ENCODE peak calls at places on chromosomes 2 and 18, in nine cellular contexts. A, J, X, D, G, I, L, M and V are unnamed samples.
A peak's percentile ranks its signal among the peaks of the same experiment; 100 is the strongest.

GRCh38 chr18:58186258-58186948 is 142.4 kb downstream of the NEDD4L start:
- DNase-seq in J (peak; percentile 60), A (no peak), L (peak; percentile 72), I (no peak), X (no peak), G (no peak), M (peak; percentile 96), D (no peak), V (peak; percentile 89)

GRCh38 chr2:157257312-157258252 is at the start of gene GALNT5:
- DNase-seq in I (no peak), G (no peak), J (peak; percentile 51), M (no peak), A (peak; percentile 41), L (peak; percentile 86), D (no peak), X (no peak), V (no peak)

GRCh38 chr2:152234277-152234676 is 58.7 kb upstream of the STAM2 start:
- DNase-seq in I (no peak), G (no peak), M (no peak), J (no peak), D (no peak), X (no peak), A (no peak), L (no peak), V (peak; percentile 33)

GRCh38 chr2:85843543-85843942 is 45.2 kb downstream of the ST3GAL5 start:
- DNase-seq in X (peak; percentile 35), I (peak; percentile 25), J (no peak), A (peak; percentile 72), M (no peak), D (peak; percentile 25), L (no peak), G (no peak), V (peak; percentile 63)

GRCh38 chr2:104432972-104433371 is 420.9 kb upstream of the POU3F3 start:
- DNase-seq in A (no peak), J (no peak), M (no peak), I (no peak), G (no peak), D (no peak), L (no peak), X (no peak), V (no peak)

GRCh38 chr2:108616731-108617161 is 82.5 kb downstream of the LIMS1 start:
- DNase-seq in G (no peak), L (peak; percentile 10), A (no peak), X (no peak), M (peak; percentile 84), J (no peak), D (no peak), I (no peak), V (peak; percentile 91)

GRCh38 chr18:24142376-24142775 is 3.5 kb downstream of the CABYR start:
- DNase-seq in L (no peak), J (no peak), I (no peak), X (no peak), D (no peak), A (no peak), G (no peak), M (no peak), V (no peak)

GRCh38 chr2:213818436-213818835 is 534.2 kb downstream of the SPAG16 start:
- DNase-seq in A (no peak), J (no peak), I (no peak), G (no peak), L (no peak), M (no peak), X (no peak), D (no peak), V (no peak)

GRCh38 chr18:78704960-78705600 is 274.5 kb upstream of the SALL3 start:
- DNase-seq in J (no peak), G (no peak), X (no peak), A (no peak), L (no peak), M (no peak), I (no peak), D (no peak), V (no peak)

GRCh38 chr2:36635194-36635593 is 37.2 kb upstream of the FEZ2 start:
- DNase-seq in J (no peak), M (no peak), L (peak; percentile 34), D (no peak), I (no peak), X (no peak), A (no peak), G (no peak), V (no peak)

GRCh38 chr18:48068916-48069445 is 138.5 kb upstream of the SMAD2 start:
- DNase-seq in J (no peak), I (no peak), M (no peak), G (no peak), X (no peak), L (no peak), A (no peak), D (no peak), V (no peak)

GRCh38 chr2:128448331-128449225 is 129.9 kb upstream of the HS6ST1 start:
- DNase-seq in J (no peak), L (no peak), D (no peak), X (no peak), M (no peak), A (no peak), I (no peak), G (no peak), V (no peak)

GRCh38 chr2:69221960-69222751 is 164.9 kb downstream of the GFPT1 start:
- DNase-seq in D (no peak), L (peak; percentile 80), A (no peak), J (no peak), I (no peak), X (no peak), G (no peak), M (no peak), V (no peak)

GRCh38 chr2:15031745-15032240 is 399.3 kb downstream of the LRATD1 start:
- DNase-seq in G (no peak), I (no peak), J (no peak), A (peak; percentile 35), D (no peak), M (no peak), X (peak; percentile 13), L (no peak), V (peak; percentile 28)

GRCh38 chr2:241558532-241559488 is at the start of gene BOK:
- DNase-seq in D (peak; percentile 65), M (peak; percentile 59), J (peak; percentile 77), L (peak; percentile 89), A (peak; percentile 96), X (no peak), G (peak; percentile 72), I (no peak), V (peak; percentile 72)

GRCh38 chr2:140186201-140186775 is 1406.1 kb upstream of the NXPH2 start:
- DNase-seq in G (no peak), J (no peak), X (no peak), M (no peak), A (peak; percentile 20), D (no peak), L (no peak), I (no peak), V (no peak)

GRCh38 chr2:237291138-237291792 is 122.7 kb downstream of the COL6A3 start:
- DNase-seq in J (peak; percentile 96), D (peak; percentile 87), G (peak; percentile 89), M (peak; percentile 89), X (no peak), A (peak; percentile 42), I (no peak), L (peak; percentile 97), V (peak; percentile 98)

GRCh38 chr2:37037771-37038170 is 46.4 kb downstream of the HEATR5B start:
- DNase-seq in A (no peak), D (no peak), I (no peak), J (no peak), X (no peak), M (no peak), L (no peak), G (no peak), V (no peak)

GRCh38 chr2:189522435-189523151 is 58.0 kb downstream of the SLC40A1 start:
- DNase-seq in G (no peak), M (no peak), L (no peak), X (no peak), D (no peak), A (no peak), I (no peak), J (peak; percentile 45), V (no peak)

GRCh38 chr2:16212321-16212720 is 272.0 kb downstream of the MYCN start:
- DNase-seq in L (no peak), G (no peak), I (no peak), J (no peak), D (no peak), X (no peak), M (no peak), A (no peak), V (no peak)
- H3K4me1 ChIP-seq in L (no peaks in the 10 kb centered on the region), G (no peaks in the 10 kb centered on the region), I (no peaks in the 10 kb centered on the region), J (no peaks in the 10 kb centered on the region), D (no peaks in the 10 kb centered on the region), X (no peaks in the 10 kb centered on the region), M (no peaks in the 10 kb centered on the region), A (no peaks in the 10 kb centered on the region), V (no peaks in the 10 kb centered on the region)

DNA sequence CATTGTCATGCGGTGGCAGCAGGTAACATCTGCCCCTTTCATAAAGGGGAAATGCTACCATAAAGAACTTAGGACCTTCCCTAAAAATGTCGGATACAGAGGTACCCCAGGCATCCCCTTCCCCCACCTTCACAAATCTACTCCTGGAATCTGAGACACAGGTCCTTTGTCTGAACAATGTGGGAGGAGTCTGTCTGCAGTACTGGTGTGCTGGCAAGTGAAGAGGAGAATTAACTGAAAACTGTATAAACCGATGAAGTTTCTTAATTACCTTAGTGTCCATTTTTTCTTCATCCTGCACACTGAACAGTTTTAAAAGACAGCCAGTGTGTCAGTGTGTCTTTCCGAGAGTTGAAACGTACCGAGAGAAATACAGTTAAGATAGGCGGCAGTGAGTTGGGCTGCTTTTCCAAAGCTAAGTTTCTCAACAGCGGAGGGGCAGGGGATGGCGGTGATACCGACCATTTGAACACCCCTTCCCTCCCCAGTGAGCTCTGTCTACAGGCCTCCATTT is 1.8 kb downstream of the MEX3C start:
- DNase-seq in M (peak; percentile 58), I (peak; percentile 69), G (peak; percentile 18), A (peak; percentile 94), L (peak; percentile 64), X (no peak), D (peak; percentile 37), J (peak; percentile 74), V (peak; percentile 27)
- H2AFZ ChIP-seq in M (peak overlapping the region; percentile 74), I (no peak overlapping the region), G (no peak overlapping the region), A (no peak overlapping the region), L (peak overlapping the region; percentile 70), X (no peak overlapping the region), D (no peak overlapping the region), J (peak overlapping the region; percentile 7), V (peak overlapping the region; percentile 28)

DNA sequence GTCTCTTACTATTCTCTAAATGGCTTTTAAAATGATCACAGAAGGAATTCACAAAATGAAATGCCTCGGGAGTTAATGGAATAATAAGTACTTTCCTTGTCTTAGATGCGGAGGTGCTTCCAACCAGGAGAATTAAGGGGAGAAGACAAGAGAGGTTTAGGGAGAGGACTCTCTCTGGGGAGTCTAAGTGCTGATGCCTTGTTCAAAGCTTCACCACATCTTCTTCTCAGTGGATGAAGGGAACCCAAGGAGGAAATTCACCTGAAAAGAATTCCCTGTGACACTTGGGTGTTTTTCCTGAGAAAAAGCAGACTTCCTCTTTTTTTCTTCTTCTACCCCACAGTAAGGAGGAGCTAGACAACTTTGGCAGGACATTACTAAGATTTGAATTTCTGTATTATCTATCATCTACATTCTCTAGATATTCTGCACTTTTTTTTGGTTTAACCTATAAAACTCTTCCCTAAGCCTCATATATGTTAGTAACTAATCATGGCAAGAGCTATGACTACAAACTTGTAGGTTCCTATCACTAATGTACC is 70.1 kb upstream of the GRB14 start:
- DNase-seq in D (no peak), A (no peak), J (no peak), G (no peak), I (no peak), X (no peak), M (no peak), L (no peak), V (no peak)
- H3K9me2 ChIP-seq in D (no peaks in the 10 kb centered on the region), A (no peaks in the 10 kb centered on the region), J (no peaks in the 10 kb centered on the region), G (no peaks in the 10 kb centered on the region), I (no peaks in the 10 kb centered on the region), X (no peaks in the 10 kb centered on the region), M (no peaks in the 10 kb centered on the region), L (no peaks in the 10 kb centered on the region), V (no peaks in the 10 kb centered on the region)

GRCh38 chr2:10387033-10387432 is 61.1 kb downstream of the ODC1 start:
- DNase-seq in M (no peak), A (no peak), D (no peak), G (no peak), L (no peak), X (no peak), I (no peak), J (no peak), V (no peak)
- H3K4me1 ChIP-seq in M (peaks cover 41% of the 10 kb centered on the region), A (peaks cover 7% of the 10 kb centered on the region), D (peaks cover 7% of the 10 kb centered on the region), G (peaks cover 35% of the 10 kb centered on the region), L (peaks cover 34% of the 10 kb centered on the region), X (peaks cover 26% of the 10 kb centered on the region), I (peaks cover 42% of the 10 kb centered on the region), J (peaks cover 20% of the 10 kb centered on the region), V (peaks cover 84% of the 10 kb centered on the region)